ENCODE peak calls at places on chromosomes 7 and 10, in seven cellular contexts. K, P, Z, O, X, H and W are unnamed samples.

GRCh38 chr10:123284022-123284421 is 129.8 kb downstream of the BUB3 start:
- DNase-seq in P (peak), Z (no peak), X (no peak), H (no peak), O (no peak), K (no peak), W (no peak)

GRCh38 chr10:99595770-99596465 is 24.3 kb downstream of the SLC25A28 start:
- DNase-seq in P (peak), X (no peak), H (no peak), Z (no peak), K (no peak), O (no peak), W (peak)

GRCh38 chr7:30852744-30853288 is 58.8 kb upstream of the AQP1 start:
- DNase-seq in K (no peak), Z (no peak), P (no peak), H (peak), X (no peak), O (no peak), W (no peak)

GRCh38 chr7:80053098-80053497 is 81.5 kb upstream of the GNAI1 start:
- DNase-seq in P (peak), O (no peak), K (no peak), H (no peak), Z (no peak), X (no peak), W (no peak)

GRCh38 chr10:102113956-102114857 is 6.0 kb downstream of the LDB1 start:
- DNase-seq in K (no peak), Z (no peak), P (peak), O (no peak), H (peak), X (no peak), W (no peak)

GRCh38 chr7:8640671-8641070 is 207.3 kb downstream of the NXPH1 start:
- DNase-seq in H (no peak), X (no peak), O (no peak), Z (no peak), P (no peak), K (no peak), W (no peak)

GRCh38 chr10:60172363-60172990 is 217.2 kb downstream of the ANK3 start:
- DNase-seq in P (no peak), X (no peak), Z (no peak), K (no peak), O (no peak), H (no peak), W (no peak)

GRCh38 chr7:77337456-77337990 is 78.6 kb downstream of the GSAP start:
- DNase-seq in X (no peak), P (no peak), O (no peak), Z (no peak), H (no peak), K (no peak), W (no peak)

GRCh38 chr10:3186365-3186764 is 13.8 kb upstream of the PITRM1 start:
- DNase-seq in H (no peak), P (no peak), X (no peak), O (no peak), Z (no peak), K (no peak), W (no peak)

GRCh38 chr7:81715984-81716588 is 53.8 kb downstream of the HGF start:
- DNase-seq in P (peak), X (no peak), O (no peak), K (no peak), H (no peak), Z (no peak), W (no peak)

GRCh38 chr7:50206521-50207250 is 97.8 kb upstream of the IKZF1 start:
- DNase-seq in X (no peak), Z (no peak), O (no peak), P (no peak), K (no peak), H (no peak), W (no peak)

GRCh38 chr10:11272915-11273389 is 255.3 kb downstream of the CELF2 start:
- DNase-seq in P (no peak), X (no peak), K (no peak), H (no peak), O (no peak), Z (no peak), W (no peak)

GRCh38 chr10:123774075-123774742 is 108.1 kb downstream of the GPR26 start:
- DNase-seq in H (no peak), Z (no peak), O (no peak), P (no peak), X (no peak), K (no peak), W (no peak)

GRCh38 chr7:64879097-64879730 is 23.9 kb upstream of the ZNF273 start:
- DNase-seq in Z (no peak), H (no peak), K (no peak), X (no peak), O (no peak), P (no peak), W (no peak)

GRCh38 chr10:21719502-21719901 is 185.5 kb downstream of the MLLT10 start:
- DNase-seq in H (no peak), P (no peak), X (no peak), K (no peak), O (no peak), Z (no peak), W (no peak)

GRCh38 chr7:90816511-90817142 is 220.5 kb downstream of the CDK14 start:
- DNase-seq in X (peak), K (no peak), O (peak), Z (peak), P (no peak), H (no peak), W (peak)

GRCh38 chr7:71424166-71424803 is 292.3 kb downstream of the GALNT17 start:
- DNase-seq in H (no peak), P (no peak), Z (no peak), X (no peak), K (no peak), O (no peak), W (no peak)

GRCh38 chr7:114663502-114663901 is 248.9 kb downstream of the FOXP2 start:
- DNase-seq in K (no peak), H (no peak), P (peak), Z (no peak), O (no peak), X (no peak), W (no peak)

GRCh38 chr7:69906309-69906995 is 308.2 kb downstream of the AUTS2 start:
- DNase-seq in K (no peak), H (no peak), X (no peak), P (no peak), O (no peak), Z (no peak), W (no peak)

GRCh38 chr7:99563650-99564049 is 5.2 kb downstream of the ZNF655 start:
- DNase-seq in Z (peak), P (no peak), K (no peak), X (no peak), H (no peak), O (no peak), W (peak)

GRCh38 chr10:61987537-61987936 is 86.0 kb downstream of the ARID5B start:
- DNase-seq in X (no peak), O (no peak), Z (no peak), P (no peak), K (no peak), H (no peak), W (no peak)

GRCh38 chr7:145184956-145185355 is 349.1 kb upstream of the TPK1 start:
- DNase-seq in K (no peak), O (no peak), X (no peak), Z (no peak), P (no peak), H (no peak), W (no peak)

GRCh38 chr10:93436577-93436976 is 45.6 kb downstream of the MYOF start:
- DNase-seq in Z (peak), H (no peak), K (peak), O (peak), P (peak), X (no peak), W (peak)

GRCh38 chr7:39357648-39358047 is 208.6 kb upstream of the YAE1 start:
- DNase-seq in Z (no peak), K (no peak), O (no peak), H (no peak), X (no peak), P (peak), W (no peak)

GRCh38 chr7:10677211-10677610 is 296.5 kb upstream of the PHF14 start:
- DNase-seq in K (no peak), P (no peak), H (no peak), X (no peak), O (no peak), Z (no peak), W (no peak)

GRCh38 chr7:2106920-2107319 is 125.8 kb downstream of the MAD1L1 start:
- DNase-seq in X (peak), H (no peak), K (no peak), P (no peak), O (no peak), Z (no peak), W (no peak)

GRCh38 chr10:125121003-125121402 is 39.4 kb downstream of the CTBP2 start:
- DNase-seq in P (no peak), Z (no peak), O (no peak), X (no peak), H (no peak), K (no peak), W (no peak)

GRCh38 chr10:88234332-88234731 is 348.8 kb downstream of the RNLS start:
- DNase-seq in X (no peak), K (no peak), O (no peak), H (no peak), P (no peak), Z (no peak), W (no peak)